ENCODE peak calls at places on chromosomes 2 and 18, in six cellular contexts. K is fibroblast of lung, I is HepG2, T is WTC11, S is PC-3, R is heart left ventricle. M is an unnamed sample.

GRCh38 chr18:13618760-13619438 is 107.5 kb downstream of the FAM210A start:
- DNase-seq in K (no peak), I (no peak), T (no peak), S (no peak), R (no peak), M (no peak)

GRCh38 chr2:191263050-191263449 is 17.8 kb downstream of the MYO1B start:
- DNase-seq in K (no peak), I (peak), T (no peak), S (no peak), R (no peak), M (no peak)

GRCh38 chr18:13800505-13801259 is 23.3 kb upstream of the MC5R start:
- DNase-seq in K (peak), I (peak), T (peak), S (peak), R (peak), M (peak)

GRCh38 chr2:41873102-41873501 is 174.7 kb upstream of the PKDCC start:
- DNase-seq in K (no peak), I (no peak), T (no peak), S (no peak), R (no peak), M (no peak)

GRCh38 chr2:138132108-138132507 is 167.8 kb downstream of the HNMT start:
- DNase-seq in K (no peak), I (no peak), T (no peak), S (no peak), R (no peak), M (no peak)

GRCh38 chr2:204129591-204130270 is 193.2 kb downstream of the ICOS start:
- DNase-seq in K (no peak), I (no peak), T (no peak), S (no peak), R (peak), M (no peak)

GRCh38 chr2:68565858-68566257 is 77.5 kb upstream of the PROKR1 start:
- DNase-seq in K (no peak), I (peak), T (no peak), S (peak), R (no peak), M (no peak)

GRCh38 chr18:29248856-29249255 is 1071.9 kb upstream of the CDH2 start:
- DNase-seq in K (no peak), I (no peak), T (no peak), S (no peak), R (no peak), M (no peak)

GRCh38 chr18:47912343-47912742 is 18.1 kb downstream of the SMAD2 start:
- DNase-seq in K (no peak), I (no peak), T (no peak), S (no peak), R (no peak), M (no peak)

GRCh38 chr2:195648780-195649179 is 8.2 kb upstream of the SLC39A10 start:
- DNase-seq in K (no peak), I (no peak), T (no peak), S (no peak), R (no peak), M (no peak)

GRCh38 chr18:35703043-35703688 is 121.6 kb downstream of the GALNT1 start:
- DNase-seq in K (peak), I (peak), T (no peak), S (peak), R (no peak), M (no peak)

GRCh38 chr2:173397539-173397938 is 42.9 kb downstream of the CDCA7 start:
- DNase-seq in K (no peak), I (no peak), T (no peak), S (peak), R (no peak), M (no peak)
- TF ChIP-seq CTCF in K (no peak), I (peak), T (no peak), S (peak), R (no peak), M (no peak)

GRCh38 chr2:9796056-9796792 is 47.0 kb upstream of the TAF1B start:
- DNase-seq in K (no peak), I (no peak), T (no peak), S (no peak), R (peak), M (no peak)
- TF ChIP-seq CTCF in K (no peak), I (no peak), T (no peak), S (peak), R (no peak), M (no peak)

DNA sequence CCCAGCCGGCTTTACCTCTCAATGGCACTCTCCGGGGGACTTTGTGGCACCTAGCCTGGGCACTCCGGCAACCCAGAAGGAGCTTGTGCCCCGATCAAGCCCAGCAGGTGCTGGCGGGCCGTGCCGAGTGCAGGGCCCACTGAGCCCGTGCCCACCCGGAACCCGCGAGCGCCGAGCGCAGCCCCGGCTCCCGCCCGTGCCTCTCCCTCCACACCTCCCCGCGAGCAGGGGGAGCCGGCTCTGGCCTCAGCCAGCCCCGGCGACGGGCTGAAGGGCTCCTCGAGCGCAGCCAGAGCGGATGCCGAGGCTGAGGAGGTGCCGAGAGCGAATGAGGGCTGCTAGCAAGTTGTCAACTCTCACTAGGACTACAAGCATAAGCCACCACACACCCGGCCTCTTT is 136.9 kb downstream of the COMMD1 start:
- DNase-seq in K (no peak), I (no peak), T (no peak), S (no peak), R (no peak), M (no peak)
- TF ChIP-seq CTCF in K (no peak), I (no peak), T (no peak), S (no peak), R (no peak), M (no peak)

GRCh38 chr18:49944681-49945080 is 131.3 kb upstream of the ACAA2 start:
- DNase-seq in K (peak), I (no peak), T (peak), S (no peak), R (no peak), M (no peak)
- TF ChIP-seq CTCF in K (peak), I (peak), T (no peak), S (no peak), R (no peak), M (no peak)